ENCODE peak calls at places on chromosomes 1 and 21, in five cellular contexts. B, D, X, L and F are unnamed samples. For H3K4me1, the result is how much of the 10 kb centered on the place peaks cover.

GRCh38 chr1:18915341-18915740 is 13.0 kb upstream of the ALDH4A1 start:
- DNase-seq in X (no peak), D (no peak), L (no peak), B (no peak), F (no peak)

GRCh38 chr21:15066231-15066577 is 1.4 kb upstream of the NRIP1 start:
- DNase-seq in X (no peak), L (no peak), B (no peak), D (no peak), F (no peak)

GRCh38 chr1:7379445-7379971 is 391.6 kb upstream of the VAMP3 start:
- DNase-seq in B (peak), D (no peak), X (no peak), L (no peak), F (no peak)

GRCh38 chr1:13749543-13750307 is 49.7 kb downstream of the PRDM2 start:
- DNase-seq in D (peak), B (peak), L (peak), X (peak), F (peak)

GRCh38 chr1:22044690-22045420 is 7.7 kb upstream of the CDC42 start:
- DNase-seq in D (no peak), B (no peak), L (no peak), X (no peak), F (no peak)

GRCh38 chr1:25245809-25246599 is 1.2 kb downstream of the RSRP1 start:
- DNase-seq in X (no peak), L (no peak), D (no peak), B (peak), F (no peak)

GRCh38 chr1:231533240-231533639 is 4.8 kb downstream of the TSNAX start:
- DNase-seq in L (no peak), X (no peak), B (no peak), D (no peak), F (no peak)

GRCh38 chr21:35764586-35764985 is 295.7 kb downstream of the SETD4 start:
- DNase-seq in B (no peak), X (no peak), D (no peak), L (no peak), F (no peak)

GRCh38 chr1:187474266-187474665 is 645.5 kb downstream of the PLA2G4A start:
- DNase-seq in X (no peak), B (peak), L (no peak), D (peak), F (no peak)

GRCh38 chr1:204885288-204885711 is 14.6 kb downstream of the NFASC start:
- DNase-seq in D (peak), L (no peak), X (no peak), B (peak), F (no peak)

GRCh38 chr1:12650001-12650421 is 6.1 kb downstream of the AADACL4 start:
- DNase-seq in D (no peak), B (no peak), L (no peak), X (no peak), F (no peak)

GRCh38 chr21:26055010-26055409 is 115.6 kb downstream of the APP start:
- DNase-seq in B (no peak), L (no peak), X (no peak), D (no peak), F (no peak)

GRCh38 chr1:27383661-27384060 is 528 bp upstream of the CD164L2 start:
- DNase-seq in X (no peak), B (no peak), D (peak), L (no peak), F (no peak)

GRCh38 chr1:27381976-27382762 is 964 bp downstream of the CD164L2 start:
- DNase-seq in L (no peak), D (peak), B (no peak), X (no peak), F (no peak)

GRCh38 chr1:27380223-27380622 is 2.9 kb downstream of the CD164L2 start:
- DNase-seq in D (peak), X (no peak), B (no peak), L (no peak), F (no peak)

GRCh38 chr1:27380766-27381733 is 2.1 kb downstream of the CD164L2 start:
- DNase-seq in X (no peak), D (peak), L (no peak), B (no peak), F (no peak)

GRCh38 chr1:27382950-27383627 is at the start of gene CD164L2:
- DNase-seq in D (peak), B (peak), X (peak), L (no peak), F (no peak)
- H3K4me3 ChIP-seq in D (no peak), B (no peak), X (peak), L (no peak), F (no peak)

DNA sequence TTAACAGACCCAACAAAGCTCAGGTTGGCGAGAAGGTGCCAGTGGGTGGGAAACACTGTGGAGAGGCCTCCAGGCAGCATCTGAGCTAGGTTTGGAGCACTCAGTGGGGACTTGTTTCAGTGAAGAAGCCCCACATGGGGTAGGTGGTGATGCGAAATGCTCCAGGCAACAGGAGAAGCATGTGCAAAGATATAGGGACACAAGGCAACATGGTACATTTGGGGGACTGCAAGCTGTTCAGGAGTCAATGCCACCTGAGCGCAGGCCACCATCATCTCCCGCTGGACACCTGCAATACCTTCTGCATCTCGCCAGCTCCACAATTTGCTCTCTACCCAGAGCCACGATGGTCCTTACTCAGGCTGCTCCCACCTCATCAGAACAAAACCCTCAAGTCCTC is 28.0 kb downstream of the BCAR3 start:
- DNase-seq in D (no peak), B (no peak), L (no peak), X (no peak), F (no peak)
- H3K4me1 ChIP-seq in D (under half), B (under half), L (under half), X (under half), F (under half)

GRCh38 chr1:241997401-241997800 is 1.5 kb downstream of the MAP1LC3C start:
- DNase-seq in D (no peak), L (no peak), X (no peak), B (no peak), F (no peak)

GRCh38 chr1:241998412-241998921 is 431 bp downstream of the MAP1LC3C start:
- DNase-seq in X (peak), D (peak), L (peak), B (peak), F (peak)

GRCh38 chr1:242002528-242002927 is 3.6 kb upstream of the MAP1LC3C start:
- DNase-seq in B (no peak), X (no peak), D (no peak), L (no peak), F (no peak)

GRCh38 chr1:242002072-242002471 is 3.2 kb upstream of the MAP1LC3C start:
- DNase-seq in L (no peak), D (no peak), X (no peak), B (no peak), F (no peak)

GRCh38 chr1:241998950-241999495 is at the start of gene MAP1LC3C:
- DNase-seq in B (no peak), X (no peak), L (no peak), D (no peak), F (no peak)
- H3K4me3 ChIP-seq in B (no peak), X (peak), L (peak), D (peak), F (peak)

GRCh38 chr1:169112241-169112640 is 5.8 kb downstream of the ATP1B1 start:
- DNase-seq in L (peak), D (no peak), X (no peak), B (no peak), F (no peak)
- H3K4me1 ChIP-seq in L (under half), D (under half), X (under half), B (under half), F (under half)

GRCh38 chr1:111504097-111504496 is 664 bp upstream of the ADORA3 start:
- DNase-seq in L (no peak), X (no peak), D (peak), B (no peak), F (no peak)

GRCh38 chr1:111503585-111504060 is at the start of the genes ADORA3 and TMIGD3:
- DNase-seq in L (no peak), B (no peak), D (no peak), X (no peak), F (no peak)

GRCh38 chr1:111507411-111508201 is 4.2 kb upstream of the ADORA3 start:
- DNase-seq in B (peak), L (peak), X (no peak), D (peak), F (no peak)

GRCh38 chr1:111506561-111506960 is 3.1 kb upstream of the ADORA3 start:
- DNase-seq in D (no peak), X (no peak), L (no peak), B (no peak), F (no peak)

GRCh38 chr1:111505641-111506119 is 2.2 kb upstream of the ADORA3 start:
- DNase-seq in X (no peak), B (peak), L (no peak), D (no peak), F (no peak)
- H3K4me3 ChIP-seq in X (no peak), B (no peak), L (no peak), D (no peak), F (no peak)

GRCh38 chr1:32766328-32766972 is 50.7 kb downstream of the YARS1 start:
- DNase-seq in D (no peak), B (peak), L (no peak), X (no peak), F (no peak)
- H3K4me1 ChIP-seq in D (under half), B (half or more), L (under half), X (under half), F (under half)

DNA sequence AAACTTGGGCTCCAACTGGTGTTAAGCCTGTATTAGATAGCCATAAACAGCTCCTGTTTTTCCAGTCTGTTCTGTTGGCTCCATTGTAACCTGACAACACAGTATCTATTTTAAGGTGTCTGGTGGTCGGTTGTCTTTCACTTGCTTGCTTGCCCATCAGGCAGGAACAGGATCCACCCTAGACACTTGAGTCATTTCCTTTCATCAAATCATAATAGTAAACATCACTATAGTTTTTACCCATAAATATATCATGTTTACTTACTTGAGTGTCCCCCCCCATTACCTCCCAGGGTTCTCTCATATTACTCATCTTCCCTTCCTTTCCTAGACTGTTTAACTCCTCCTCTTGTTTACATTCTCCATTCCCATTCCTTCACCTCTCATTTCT is 2.9 kb downstream of the DDI2 start:
- DNase-seq in X (no peak), L (no peak), D (no peak), B (no peak), F (no peak)
- H3K4me3 ChIP-seq in X (no peak), L (no peak), D (no peak), B (no peak), F (no peak)

GRCh38 chr1:206709772-206710456 is 25.2 kb downstream of the MAPKAPK2 start:
- DNase-seq in L (no peak), X (no peak), D (no peak), B (no peak), F (no peak)
- H3K4me1 ChIP-seq in L (under half), X (under half), D (under half), B (half or more), F (half or more)